ENCODE peak calls at places on chromosomes 5 and 9, in seven cellular contexts. One of them, this sample, is unnamed.

GRCh38 chr9:126668058-126668457 is 54.3 kb downstream of the LMX1B start:
- DNase-seq in stimulated activated CD8-positive, alpha-beta memory T cell treated with anti-CD3 and anti-CD28 coated beads, Interleukin-2, amount 100 ng/mL, for 1 hour: no peak
- DNase-seq in kidney tubule cell: no peak
- DNase-seq in OCI-LY7: no peak
- DNase-seq in A549: no peak
- DNase-seq in NCI-H2081: no peak
- DNase-seq in ELF-1: no peak
- DNase-seq in this sample: no peak

GRCh38 chr5:34686762-34687268 is 30.7 kb downstream of the RAI14 start:
- DNase-seq in ELF-1: peak; percentile 84
- DNase-seq in OCI-LY7: no peak
- DNase-seq in stimulated activated CD8-positive, alpha-beta memory T cell treated with anti-CD3 and anti-CD28 coated beads, Interleukin-2, amount 100 ng/mL, for 1 hour: no peak
- DNase-seq in A549: peak; percentile 99
- DNase-seq in NCI-H2081: no peak
- DNase-seq in kidney tubule cell: peak; percentile 99
- DNase-seq in this sample: no peak

GRCh38 chr9:128825923-128826702 is 3.5 kb downstream of the SPOUT1 start:
- DNase-seq in A549: peak; percentile 46
- DNase-seq in NCI-H2081: no peak
- DNase-seq in kidney tubule cell: no peak
- DNase-seq in OCI-LY7: no peak
- DNase-seq in stimulated activated CD8-positive, alpha-beta memory T cell treated with anti-CD3 and anti-CD28 coated beads, Interleukin-2, amount 100 ng/mL, for 1 hour: no peak
- DNase-seq in ELF-1: peak; percentile 47
- DNase-seq in this sample: no peak

GRCh38 chr5:171850354-171850947 is 64.8 kb downstream of the SMIM23 start:
- DNase-seq in OCI-LY7: peak; percentile 24
- DNase-seq in ELF-1: peak; percentile 81
- DNase-seq in kidney tubule cell: no peak
- DNase-seq in stimulated activated CD8-positive, alpha-beta memory T cell treated with anti-CD3 and anti-CD28 coated beads, Interleukin-2, amount 100 ng/mL, for 1 hour: no peak
- DNase-seq in NCI-H2081: no peak
- DNase-seq in A549: peak; percentile 45
- DNase-seq in this sample: peak; percentile 52

GRCh38 chr5:92145852-92146251 is 762.7 kb upstream of the ARRDC3 start:
- DNase-seq in ELF-1: no peak
- DNase-seq in OCI-LY7: no peak
- DNase-seq in kidney tubule cell: no peak
- DNase-seq in A549: no peak
- DNase-seq in NCI-H2081: peak; percentile 12
- DNase-seq in stimulated activated CD8-positive, alpha-beta memory T cell treated with anti-CD3 and anti-CD28 coated beads, Interleukin-2, amount 100 ng/mL, for 1 hour: no peak
- DNase-seq in this sample: no peak

GRCh38 chr9:21357479-21358290 is 7.0 kb upstream of the IFNA6 start:
- DNase-seq in ELF-1: no peak
- DNase-seq in NCI-H2081: no peak
- DNase-seq in A549: no peak
- DNase-seq in OCI-LY7: no peak
- DNase-seq in kidney tubule cell: no peak
- DNase-seq in stimulated activated CD8-positive, alpha-beta memory T cell treated with anti-CD3 and anti-CD28 coated beads, Interleukin-2, amount 100 ng/mL, for 1 hour: no peak
- DNase-seq in this sample: peak; percentile 42

GRCh38 chr5:171863928-171864327 is 78.3 kb downstream of the SMIM23 start:
- DNase-seq in ELF-1: no peak
- DNase-seq in stimulated activated CD8-positive, alpha-beta memory T cell treated with anti-CD3 and anti-CD28 coated beads, Interleukin-2, amount 100 ng/mL, for 1 hour: no peak
- DNase-seq in A549: no peak
- DNase-seq in OCI-LY7: no peak
- DNase-seq in NCI-H2081: no peak
- DNase-seq in kidney tubule cell: peak; percentile 77
- DNase-seq in this sample: no peak

GRCh38 chr5:113806250-113806649 is 292.8 kb downstream of the YTHDC2 start:
- DNase-seq in stimulated activated CD8-positive, alpha-beta memory T cell treated with anti-CD3 and anti-CD28 coated beads, Interleukin-2, amount 100 ng/mL, for 1 hour: no peak
- DNase-seq in kidney tubule cell: peak; percentile 87
- DNase-seq in A549: no peak
- DNase-seq in ELF-1: peak; percentile 30
- DNase-seq in NCI-H2081: peak; percentile 15
- DNase-seq in OCI-LY7: no peak
- DNase-seq in this sample: no peak

GRCh38 chr5:66324357-66324756 is 180.3 kb downstream of the SREK1 start:
- DNase-seq in ELF-1: no peak
- DNase-seq in stimulated activated CD8-positive, alpha-beta memory T cell treated with anti-CD3 and anti-CD28 coated beads, Interleukin-2, amount 100 ng/mL, for 1 hour: no peak
- DNase-seq in A549: no peak
- DNase-seq in NCI-H2081: peak; percentile 84
- DNase-seq in OCI-LY7: no peak
- DNase-seq in kidney tubule cell: peak; percentile 49
- DNase-seq in this sample: no peak

GRCh38 chr5:10581424-10581748 is 17.5 kb downstream of the ANKRD33B start:
- DNase-seq in NCI-H2081: no peak
- DNase-seq in ELF-1: no peak
- DNase-seq in A549: no peak
- DNase-seq in OCI-LY7: no peak
- DNase-seq in kidney tubule cell: peak; percentile 65
- DNase-seq in stimulated activated CD8-positive, alpha-beta memory T cell treated with anti-CD3 and anti-CD28 coated beads, Interleukin-2, amount 100 ng/mL, for 1 hour: no peak
- DNase-seq in this sample: no peak